ENCODE peak calls at places on chromosomes 12 and 14, in nine cellular contexts. T is T-helper 9 cell, L is heart left ventricle, B is omental fat pad, K is lung, V is brain microvascular endothelial cell, G is GM03348, O is KBM-7, C is Peyer's patch. X is an unnamed sample.

GRCh38 chr12:104083769-104084475 is 19.6 kb downstream of the HCFC2 start:
- DNase-seq in T (no peak), L (no peak), B (no peak), K (no peak), V (no peak), G (no peak), O (no peak), C (no peak), X (peak)

GRCh38 chr14:73014105-73014504 is 12.8 kb downstream of the ZFYVE1 start:
- DNase-seq in T (no peak), L (no peak), B (no peak), K (no peak), V (no peak), G (peak), O (no peak), C (no peak), X (peak)

GRCh38 chr12:16600525-16600924 is 5.4 kb downstream of the LMO3 start:
- DNase-seq in T (no peak), L (no peak), B (no peak), K (no peak), V (no peak), G (no peak), O (no peak), C (no peak), X (no peak)

GRCh38 chr12:5716991-5717390 is 228.1 kb downstream of the ANO2 start:
- DNase-seq in T (no peak), L (no peak), B (no peak), K (no peak), V (no peak), G (no peak), O (no peak), C (no peak), X (no peak)

GRCh38 chr12:90235642-90236041 is 527.0 kb upstream of the ATP2B1 start:
- DNase-seq in T (no peak), L (no peak), B (no peak), K (no peak), V (no peak), G (no peak), O (no peak), C (no peak), X (no peak)

GRCh38 chr14:31837056-31837455 is 240.0 kb upstream of the ARHGAP5 start:
- DNase-seq in T (no peak), L (no peak), B (no peak), K (no peak), V (no peak), G (no peak), O (no peak), C (no peak), X (no peak)

GRCh38 chr12:115504241-115504941 is 773.1 kb downstream of the MED13L start:
- DNase-seq in T (no peak), L (peak), B (no peak), K (no peak), V (no peak), G (no peak), O (peak), C (no peak), X (peak)

GRCh38 chr12:56206373-56207166 is 15.2 kb downstream of the RNF41 start:
- DNase-seq in T (peak), L (peak), B (no peak), K (peak), V (peak), G (peak), O (peak), C (peak), X (no peak)

GRCh38 chr12:65830305-65830704 is 6.0 kb downstream of the HMGA2 start:
- DNase-seq in T (no peak), L (no peak), B (no peak), K (no peak), V (no peak), G (no peak), O (no peak), C (no peak), X (no peak)

GRCh38 chr14:75578786-75579781 is 664 bp downstream of the FLVCR2 start:
- DNase-seq in T (no peak), L (no peak), B (no peak), K (no peak), V (peak), G (no peak), O (peak), C (peak), X (no peak)

GRCh38 chr14:92513204-92513965 is at the start of gene RIN3:
- DNase-seq in T (peak), L (peak), B (no peak), K (peak), V (peak), G (peak), O (peak), C (peak), X (peak)

GRCh38 chr12:89907659-89908058 is 199.0 kb upstream of the ATP2B1 start:
- DNase-seq in T (no peak), L (no peak), B (no peak), K (no peak), V (no peak), G (no peak), O (no peak), C (no peak), X (no peak)

GRCh38 chr12:79737875-79738718 is 47.3 kb upstream of the PAWR start:
- DNase-seq in T (no peak), L (no peak), B (no peak), K (no peak), V (peak), G (peak), O (peak), C (peak), X (peak)

GRCh38 chr12:124368421-124369032 is 73.6 kb downstream of the RFLNA start:
- DNase-seq in T (no peak), L (no peak), B (no peak), K (no peak), V (no peak), G (no peak), O (no peak), C (no peak), X (no peak)

GRCh38 chr14:89121961-89122675 is 294.9 kb downstream of the FOXN3 start:
- DNase-seq in T (no peak), L (no peak), B (no peak), K (no peak), V (no peak), G (no peak), O (peak), C (no peak), X (no peak)

GRCh38 chr12:132355742-132356681 is 26.6 kb upstream of the GALNT9 start:
- DNase-seq in T (no peak), L (no peak), B (no peak), K (no peak), V (no peak), G (no peak), O (peak), C (no peak), X (no peak)

X was measured in GM13977.